ENCODE peak calls at places on chromosomes 4 and X, in eight cellular contexts. B is stomach, P is GM12878, X is upper lobe of left lung, E is uterus, V is HepG2, I is ovary, C is adrenal gland. O is an unnamed sample. For H3K4me1, the result is how much of the 10 kb centered on the place peaks cover.

GRCh38 chr4:63396269-63396668 is 1013.0 kb downstream of the TECRL start:
- DNase-seq in P (no peak), I (no peak), X (peak), B (no peak), E (no peak), C (no peak), V (no peak), O (no peak)

GRCh38 chrX:444305-444704 is 57.6 kb upstream of the PPP2R3B start:
- DNase-seq in I (no peak), C (no peak), V (no peak), B (no peak), X (no peak), E (no peak), P (no peak), O (no peak)

GRCh38 chr4:123597586-123597985 is 201.0 kb downstream of the SPRY1 start:
- DNase-seq in C (no peak), X (no peak), V (no peak), I (no peak), E (no peak), B (no peak), P (no peak), O (no peak)

GRCh38 chr4:149765630-149766029 is 50.0 kb downstream of the IQCM start:
- DNase-seq in X (no peak), V (no peak), B (no peak), C (no peak), E (no peak), P (no peak), I (no peak), O (no peak)

GRCh38 chr4:177489847-177490246 is 47.6 kb upstream of the AGA start:
- DNase-seq in I (no peak), X (no peak), B (no peak), P (no peak), C (no peak), E (no peak), V (no peak), O (no peak)

GRCh38 chr4:118034061-118034785 is at the start of gene NDST3:
- DNase-seq in C (peak), X (no peak), E (no peak), I (peak), B (peak), V (peak), P (no peak), O (no peak)

GRCh38 chrX:133574716-133575115 is 159.4 kb upstream of the GPC4 start:
- DNase-seq in V (no peak), I (no peak), B (no peak), C (no peak), E (no peak), X (no peak), P (no peak), O (no peak)

GRCh38 chr4:1354136-1354982 is 7.4 kb downstream of the UVSSA start:
- DNase-seq in X (peak), P (no peak), C (no peak), E (no peak), I (no peak), V (no peak), B (no peak), O (no peak)

GRCh38 chr4:176436500-176436973 is 116.8 kb downstream of the SPCS3 start:
- DNase-seq in I (no peak), V (no peak), P (no peak), E (no peak), C (no peak), X (no peak), B (no peak), O (no peak)

GRCh38 chrX:19625612-19626011 is 110.3 kb upstream of the MAP3K15 start:
- DNase-seq in X (no peak), I (no peak), V (no peak), C (no peak), B (no peak), E (no peak), P (no peak), O (no peak)

GRCh38 chr4:9924750-9925149 is 96.5 kb downstream of the SLC2A9 start:
- DNase-seq in B (no peak), V (no peak), E (no peak), I (no peak), X (no peak), P (no peak), C (no peak), O (no peak)

GRCh38 chr4:152709675-152710438 is 30.1 kb upstream of the TMEM154 start:
- DNase-seq in B (no peak), X (no peak), E (no peak), I (no peak), C (no peak), P (peak), V (no peak), O (no peak)

GRCh38 chr4:174316546-174316945 is 32.8 kb downstream of the CEP44 start:
- DNase-seq in X (no peak), C (no peak), P (no peak), E (no peak), V (no peak), I (no peak), B (no peak), O (no peak)

GRCh38 chr4:39256436-39256835 is 74.1 kb downstream of the WDR19 start:
- DNase-seq in C (no peak), X (no peak), I (no peak), P (no peak), V (no peak), B (no peak), E (no peak), O (no peak)

GRCh38 chr4:5435823-5436222 is 272.5 kb downstream of the EVC2 start:
- DNase-seq in E (no peak), P (no peak), B (no peak), I (no peak), C (no peak), V (no peak), X (peak), O (no peak)

GRCh38 chr4:14384824-14385223 is 617.5 kb upstream of the CPEB2 start:
- DNase-seq in P (no peak), E (no peak), X (no peak), C (no peak), V (no peak), I (no peak), B (no peak), O (no peak)

GRCh38 chr4:1939664-1940509 is 68.7 kb downstream of the NSD2 start:
- DNase-seq in B (peak), P (no peak), X (no peak), I (no peak), C (peak), E (no peak), V (peak), O (no peak)

GRCh38 chr4:139736661-139737060 is 71.0 kb downstream of the MGST2 start:
- DNase-seq in B (no peak), E (no peak), C (no peak), X (no peak), V (no peak), I (no peak), P (no peak), O (no peak)

GRCh38 chr4:155522201-155522600 is 144.4 kb upstream of the GUCY1A1 start:
- DNase-seq in E (no peak), P (no peak), X (no peak), C (no peak), V (no peak), B (no peak), I (no peak), O (no peak)

GRCh38 chr4:87044511-87045369 is 109.9 kb downstream of the AFF1 start:
- DNase-seq in V (no peak), X (no peak), I (no peak), B (no peak), P (no peak), C (no peak), E (no peak), O (no peak)

GRCh38 chr4:74653331-74654229 is 140.7 kb downstream of the BTC start:
- DNase-seq in I (no peak), V (no peak), E (no peak), C (no peak), B (no peak), X (no peak), P (no peak), O (no peak)

DNA sequence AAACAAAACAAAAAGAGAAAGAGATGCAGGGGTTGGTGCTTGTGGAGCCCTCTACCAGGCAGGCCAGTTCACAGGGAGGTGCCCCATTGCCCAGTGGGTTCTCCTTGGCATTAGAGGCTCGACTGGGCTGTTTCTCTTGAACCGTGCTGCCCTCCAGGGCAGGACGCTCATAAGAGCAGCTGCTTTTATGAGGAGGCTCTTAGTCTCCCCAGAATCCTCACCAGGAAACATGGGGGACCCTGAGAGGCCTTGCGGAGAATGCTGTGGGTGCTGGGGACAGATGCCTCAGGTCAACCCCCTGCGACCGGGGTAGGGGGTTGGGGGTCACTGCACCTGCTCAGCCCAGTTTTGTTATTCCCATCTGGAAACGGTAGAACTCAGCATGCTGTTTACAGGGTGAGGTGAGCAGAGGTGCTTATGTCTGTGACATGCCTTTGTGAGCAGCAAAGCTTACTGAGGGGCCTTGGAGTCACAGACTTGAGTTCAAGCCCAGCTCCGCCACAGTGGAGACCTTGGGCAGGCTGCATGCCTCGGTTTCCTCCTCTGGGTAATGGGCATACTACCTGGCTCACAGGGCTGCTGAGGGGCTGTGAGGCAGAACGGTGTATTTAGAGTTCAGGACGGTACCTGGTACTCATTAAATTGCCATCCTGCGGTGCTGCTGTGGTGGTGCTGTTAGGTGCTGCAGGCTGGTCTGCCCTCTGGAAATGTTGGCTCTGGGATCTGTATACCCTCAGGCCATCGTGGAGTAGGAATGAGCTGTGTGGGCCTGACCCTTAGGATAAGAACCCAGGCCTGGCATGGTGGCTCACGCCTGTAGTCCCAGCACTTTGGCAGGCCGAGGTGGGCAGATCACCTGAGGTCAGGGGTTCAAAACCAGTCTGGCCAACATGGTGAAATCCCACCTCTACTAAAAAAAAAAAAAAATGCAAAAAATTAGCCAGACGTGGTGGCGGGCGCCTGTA is 5.7 kb downstream of the TBC1D14 start:
- DNase-seq in B (no peak), X (no peak), P (no peak), E (no peak), I (no peak), C (no peak), V (no peak), O (no peak)
- H3K4me1 ChIP-seq in B (half or more), X (half or more), P (under half), E (under half), I (under half), C (under half), V (half or more), O (under half)

DNA sequence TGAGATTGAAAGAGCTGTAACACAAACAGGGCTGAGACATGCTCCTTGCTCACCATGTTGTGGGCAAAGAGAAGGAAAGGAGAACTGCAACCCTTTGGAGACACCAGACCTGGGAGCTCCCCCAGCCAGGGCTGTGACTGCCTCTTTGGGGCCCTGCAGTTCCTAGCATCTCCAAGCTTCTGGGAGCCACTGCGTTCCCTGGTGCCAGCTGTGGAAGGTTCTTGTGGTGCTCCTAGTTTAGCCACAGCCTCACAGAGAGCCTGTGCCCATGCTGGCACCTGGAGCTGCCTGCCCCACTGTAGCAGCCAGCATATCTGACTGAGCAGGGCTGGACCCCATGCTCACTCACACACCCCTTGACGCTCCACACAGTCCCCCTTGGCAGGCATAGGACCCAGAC is 141.7 kb downstream of the PDHA2 start:
- DNase-seq in I (no peak), X (peak), B (no peak), V (no peak), P (no peak), E (no peak), C (no peak), O (no peak)
- H3K27ac ChIP-seq in I (no peak), X (no peak), B (no peak), V (no peak), P (no peak), E (no peak), C (no peak), O (no peak)

GRCh38 chrX:39856472-39857121 is 241.2 kb downstream of the BCOR start:
- DNase-seq in I (no peak), C (no peak), B (peak), P (no peak), V (no peak), E (no peak), X (no peak), O (no peak)
- TF ChIP-seq POLR2A in I (no peak), C (no peak), B (no peak), P (no peak), V (no peak), E (no peak), X (no peak), O (no peak)

GRCh38 chr4:128916832-128917231 is 107.3 kb downstream of the JADE1 start:
- DNase-seq in P (peak), B (no peak), I (no peak), X (no peak), C (peak), E (no peak), V (no peak), O (no peak)
- H3K4me1 ChIP-seq in P (under half), B (under half), I (under half), X (under half), C (under half), E (under half), V (under half), O (under half)

GRCh38 chr4:79652726-79653125 is 244.7 kb upstream of the GK2 start:
- DNase-seq in V (no peak), I (no peak), X (no peak), C (no peak), P (no peak), B (no peak), E (no peak), O (no peak)

GRCh38 chr4:79652232-79652631 is 244.2 kb upstream of the GK2 start:
- DNase-seq in V (peak), P (no peak), E (no peak), B (no peak), C (no peak), I (no peak), X (no peak), O (no peak)

GRCh38 chr4:79650217-79650616 is 242.2 kb upstream of the GK2 start:
- DNase-seq in C (no peak), X (no peak), V (no peak), P (no peak), I (no peak), B (no peak), E (no peak), O (no peak)

GRCh38 chr4:79650794-79651431 is 242.9 kb upstream of the GK2 start:
- DNase-seq in I (no peak), P (no peak), V (no peak), C (no peak), B (no peak), X (no peak), E (no peak), O (no peak)

GRCh38 chr4:79651516-79651915 is 243.5 kb upstream of the GK2 start:
- DNase-seq in X (no peak), C (no peak), E (no peak), P (no peak), B (no peak), I (no peak), V (peak), O (no peak)
- H3K27ac ChIP-seq in X (peak), C (no peak), E (no peak), P (no peak), B (no peak), I (no peak), V (no peak), O (peak)

DNA sequence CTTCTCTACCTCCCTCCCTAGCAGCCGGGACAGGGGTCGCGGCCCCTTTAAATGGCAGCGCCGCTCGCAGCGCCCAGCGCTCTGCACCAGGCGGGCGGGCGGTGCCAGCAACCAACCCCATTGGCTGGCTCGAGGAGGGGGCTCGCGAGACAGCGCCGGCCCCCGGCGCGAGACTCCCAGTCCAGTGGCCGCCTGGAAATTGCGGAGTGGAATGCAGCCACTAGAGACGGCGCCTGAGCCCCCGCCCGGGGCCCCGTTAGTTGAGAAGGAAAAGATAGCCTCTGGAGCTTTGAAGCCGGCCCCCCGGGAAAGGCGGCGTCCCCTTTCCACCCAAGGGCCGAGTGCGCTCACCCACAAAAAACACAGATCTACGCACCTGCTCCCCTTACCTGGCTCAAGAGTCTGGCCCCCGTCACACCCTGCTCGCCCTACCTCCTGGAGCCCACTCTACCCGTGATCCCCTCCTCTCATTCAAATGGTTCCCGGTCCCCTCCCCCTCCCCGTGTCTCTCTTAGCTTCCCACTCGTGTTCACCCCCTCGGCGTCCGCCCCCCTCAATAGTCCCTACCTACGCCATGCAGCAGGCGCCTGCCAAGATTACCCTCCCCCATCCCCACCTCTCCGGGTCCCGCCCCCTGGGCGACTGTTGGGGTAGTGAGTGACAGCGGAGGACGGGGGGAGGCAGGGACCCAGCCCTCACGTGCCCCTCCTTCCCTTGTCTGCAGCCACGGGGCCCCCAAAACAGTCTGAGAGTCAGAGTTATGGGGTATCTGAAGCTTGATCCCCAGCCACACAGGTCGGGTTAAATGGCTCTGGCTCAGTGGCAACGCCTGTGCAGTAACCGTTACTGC is at the start of gene ZMYM3:
- DNase-seq in C (peak), E (peak), P (peak), V (peak), B (peak), I (peak), X (peak), O (peak)
- TF ChIP-seq POLR2A in C (peak), E (peak), P (peak), V (peak), B (no peak), I (no peak), X (peak), O (no peak)

GRCh38 chr4:77073106-77073858 is 2.5 kb downstream of the CCNI start:
- DNase-seq in B (no peak), I (no peak), P (no peak), E (no peak), X (no peak), V (no peak), C (no peak), O (no peak)

GRCh38 chr4:77072195-77072753 is 3.5 kb downstream of the CCNI start:
- DNase-seq in P (no peak), V (peak), C (no peak), I (no peak), X (no peak), B (peak), E (no peak), O (no peak)

GRCh38 chr4:77075869-77076801 is at the start of gene CCNI:
- DNase-seq in I (peak), C (peak), X (peak), V (peak), P (peak), E (peak), B (peak), O (peak)

GRCh38 chr4:77074961-77075855 is 581 bp downstream of the CCNI start:
- DNase-seq in B (peak), P (no peak), C (peak), V (peak), I (peak), E (peak), X (peak), O (peak)

DNA sequence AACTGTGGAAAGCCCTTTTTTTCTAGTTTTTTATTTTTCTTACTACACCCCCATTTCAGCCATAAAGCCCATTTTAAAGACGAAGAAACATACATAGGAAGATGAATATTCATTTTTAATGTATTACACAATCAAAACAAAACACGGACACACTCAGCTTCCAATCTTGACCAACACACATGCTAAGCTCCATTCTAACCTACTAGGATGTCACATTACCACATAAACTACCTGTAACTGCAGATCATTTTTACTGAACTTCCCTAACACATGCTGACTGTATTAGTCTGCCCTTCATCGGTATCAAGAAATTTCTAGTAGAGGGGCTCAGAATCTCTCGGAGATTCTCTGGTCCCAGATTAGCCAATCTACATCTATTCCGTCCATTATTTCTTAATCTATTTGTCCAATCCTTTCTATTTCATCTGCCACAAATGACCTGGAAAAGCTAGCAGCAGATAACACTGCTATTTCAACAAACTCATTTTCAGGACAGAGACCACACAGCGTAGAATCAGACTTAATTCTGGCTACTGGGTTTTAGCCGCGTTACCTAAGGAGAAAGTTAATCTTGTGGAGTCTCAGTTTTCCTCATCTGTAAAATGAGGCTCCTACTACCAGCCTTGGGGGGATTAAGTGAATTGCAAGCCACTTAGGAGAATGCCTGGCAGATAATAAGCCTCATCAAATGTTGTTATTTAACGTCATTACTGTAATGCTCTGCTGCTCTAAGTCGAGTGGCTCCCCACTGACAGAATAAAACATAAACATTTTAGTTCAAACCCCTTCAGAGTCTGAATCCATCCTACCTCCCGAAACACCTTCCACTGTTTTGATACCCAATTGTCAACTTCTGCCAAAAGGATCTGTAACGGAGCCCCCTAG is 1.6 kb downstream of the CCNI start:
- DNase-seq in B (no peak), I (no peak), E (no peak), P (no peak), X (no peak), C (no peak), V (no peak), O (no peak)
- H3K4me1 ChIP-seq in B (under half), I (under half), E (under half), P (under half), X (under half), C (under half), V (under half), O (half or more)

GRCh38 chr4:105586638-105587328 is 34.4 kb downstream of the ARHGEF38 start:
- DNase-seq in I (no peak), V (no peak), X (no peak), P (no peak), C (no peak), B (no peak), E (no peak), O (no peak)

GRCh38 chr4:105587851-105588250 is 35.4 kb downstream of the ARHGEF38 start:
- DNase-seq in P (no peak), B (no peak), I (no peak), C (no peak), X (no peak), V (no peak), E (no peak), O (no peak)

GRCh38 chr4:105588252-105588651 is 35.8 kb downstream of the ARHGEF38 start:
- DNase-seq in X (no peak), C (no peak), E (no peak), P (no peak), B (no peak), V (no peak), I (no peak), O (no peak)
- H3K27ac ChIP-seq in X (peak), C (no peak), E (no peak), P (no peak), B (no peak), V (no peak), I (no peak), O (no peak)